ENCODE peak calls at places on chromosome 19, in seven cellular contexts. I, Q, C, B, R, T and E are unnamed samples.

GRCh38 chr19:18743281-18743825 is 47.8 kb downstream of the COMP start:
- DNase-seq in I (peak), Q (peak), C (peak), B (no peak), R (no peak), T (no peak), E (no peak)

GRCh38 chr19:18432275-18433038 is 5.5 kb downstream of the ISYNA1 start:
- DNase-seq in I (no peak), Q (no peak), C (no peak), B (no peak), R (no peak), T (no peak), E (no peak)

GRCh38 chr19:54952591-54953344 is 5.4 kb upstream of the NLRP7 start:
- DNase-seq in I (peak), Q (peak), C (no peak), B (no peak), R (no peak), T (no peak), E (no peak)

GRCh38 chr19:17735410-17735809 is 15.9 kb upstream of the FCHO1 start:
- DNase-seq in I (no peak), Q (no peak), C (no peak), B (no peak), R (no peak), T (no peak), E (no peak)

GRCh38 chr19:49106648-49107135 is 7.5 kb upstream of the LIN7B start:
- DNase-seq in I (peak), Q (peak), C (peak), B (peak), R (no peak), T (no peak), E (no peak)

GRCh38 chr19:23116802-23117571 is at the start of gene ZNF730:
- DNase-seq in I (peak), Q (no peak), C (peak), B (peak), R (no peak), T (no peak), E (peak)

GRCh38 chr19:23916991-23917390 is 2.3 kb downstream of the ZNF726 start:
- DNase-seq in I (no peak), Q (no peak), C (peak), B (no peak), R (no peak), T (no peak), E (no peak)

GRCh38 chr19:35545855-35546381 is 492 bp downstream of the TMEM147 start:
- DNase-seq in I (no peak), Q (peak), C (no peak), B (no peak), R (no peak), T (no peak), E (no peak)

GRCh38 chr19:18453269-18454024 is 15.5 kb upstream of the ISYNA1 start:
- DNase-seq in I (no peak), Q (no peak), C (peak), B (no peak), R (no peak), T (no peak), E (no peak)

GRCh38 chr19:8477889-8478288 is 24.6 kb downstream of the PRAM1 start:
- DNase-seq in I (no peak), Q (no peak), C (no peak), B (no peak), R (no peak), T (no peak), E (no peak)

GRCh38 chr19:7943444-7944176 is at the start of gene TIMM44:
- DNase-seq in I (peak), Q (peak), C (peak), B (peak), R (peak), T (peak), E (peak)

GRCh38 chr19:5987077-5987818 is 9.3 kb upstream of the RANBP3 start:
- DNase-seq in I (peak), Q (peak), C (peak), B (peak), R (no peak), T (peak), E (peak)

GRCh38 chr19:10209305-10209704 is 14.6 kb upstream of the DNMT1 start:
- DNase-seq in I (no peak), Q (no peak), C (peak), B (no peak), R (no peak), T (no peak), E (no peak)

GRCh38 chr19:55406869-55407624 is 541 bp downstream of the UBE2S start:
- DNase-seq in I (peak), Q (peak), C (no peak), B (no peak), R (no peak), T (no peak), E (no peak)

GRCh38 chr19:1131718-1132552 is 28.1 kb downstream of the GPX4 start:
- DNase-seq in I (peak), Q (peak), C (peak), B (no peak), R (peak), T (peak), E (peak)

GRCh38 chr19:29569038-29569911 is 36.8 kb upstream of the POP4 start:
- DNase-seq in I (no peak), Q (no peak), C (no peak), B (no peak), R (no peak), T (no peak), E (no peak)

GRCh38 chr19:10332158-10332964 is 968 bp downstream of the RAVER1 start:
- DNase-seq in I (no peak), Q (peak), C (no peak), B (no peak), R (no peak), T (no peak), E (no peak)

GRCh38 chr19:13103961-13104847 is 1.5 kb upstream of the LYL1 start:
- DNase-seq in I (peak), Q (no peak), C (no peak), B (peak), R (no peak), T (no peak), E (no peak)

GRCh38 chr19:42540071-42540553 is 11.8 kb upstream of the CEACAM1 start:
- DNase-seq in I (no peak), Q (no peak), C (no peak), B (peak), R (no peak), T (no peak), E (no peak)

GRCh38 chr19:40255619-40256166 is 29.2 kb upstream of the CCNP start:
- DNase-seq in I (no peak), Q (no peak), C (no peak), B (no peak), R (no peak), T (no peak), E (no peak)
- H3K4me3 ChIP-seq in I (no peak), Q (no peak), C (no peak), B (no peak), R (no peak), T (no peak), E (no peak)

GRCh38 chr19:58519355-58520256 is at the start of gene ZBTB45:
- DNase-seq in I (peak), Q (peak), C (peak), B (peak), R (peak), T (peak), E (peak)

GRCh38 chr19:58516964-58517833 is 2.4 kb downstream of the ZBTB45 start:
- DNase-seq in I (no peak), Q (no peak), C (no peak), B (no peak), R (no peak), T (no peak), E (no peak)

GRCh38 chr19:58518261-58519086 is 1.1 kb downstream of the ZBTB45 start:
- DNase-seq in I (no peak), Q (no peak), C (no peak), B (no peak), R (no peak), T (no peak), E (no peak)

GRCh38 chr19:58520257-58520599 is 618 bp upstream of the ZBTB45 start:
- DNase-seq in I (no peak), Q (no peak), C (no peak), B (no peak), R (no peak), T (no peak), E (no peak)

DNA sequence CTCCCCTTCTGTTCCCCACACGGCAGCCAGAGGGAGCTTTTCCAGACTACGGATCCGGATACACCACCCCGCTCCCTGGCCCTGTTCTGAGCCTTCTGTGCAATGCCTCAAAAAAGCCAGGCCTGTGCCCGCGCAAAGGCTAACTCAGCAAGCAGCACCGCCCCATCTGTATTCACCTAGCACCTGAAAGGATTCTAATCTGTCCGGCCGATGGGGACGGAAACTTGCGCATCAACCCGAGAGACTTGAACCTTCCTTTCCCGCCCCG is 589 bp downstream of the ZBTB45 start:
- DNase-seq in I (peak), Q (peak), C (peak), B (peak), R (no peak), T (no peak), E (no peak)
- TF ChIP-seq CTCF in I (peak), Q (peak), C (peak), B (peak), R (no peak), T (no peak), E (peak)

GRCh38 chr19:33865306-33865705 is 68.6 kb downstream of the KCTD15 start:
- DNase-seq in I (no peak), Q (no peak), C (no peak), B (no peak), R (no peak), T (no peak), E (no peak)

GRCh38 chr19:33871605-33872004 is 74.9 kb downstream of the KCTD15 start:
- DNase-seq in I (no peak), Q (no peak), C (no peak), B (no peak), R (no peak), T (no peak), E (no peak)

GRCh38 chr19:33866696-33867095 is 70.0 kb downstream of the KCTD15 start:
- DNase-seq in I (no peak), Q (no peak), C (no peak), B (no peak), R (no peak), T (no peak), E (no peak)

GRCh38 chr19:33868076-33868735 is 71.5 kb downstream of the KCTD15 start:
- DNase-seq in I (peak), Q (no peak), C (no peak), B (no peak), R (no peak), T (no peak), E (no peak)

GRCh38 chr19:33868821-33869412 is 72.2 kb downstream of the KCTD15 start:
- DNase-seq in I (peak), Q (peak), C (no peak), B (peak), R (no peak), T (no peak), E (no peak)
- H3K4me3 ChIP-seq in I (no peak), Q (no peak), C (no peak), B (no peak), R (peak), T (peak), E (no peak)

DNA sequence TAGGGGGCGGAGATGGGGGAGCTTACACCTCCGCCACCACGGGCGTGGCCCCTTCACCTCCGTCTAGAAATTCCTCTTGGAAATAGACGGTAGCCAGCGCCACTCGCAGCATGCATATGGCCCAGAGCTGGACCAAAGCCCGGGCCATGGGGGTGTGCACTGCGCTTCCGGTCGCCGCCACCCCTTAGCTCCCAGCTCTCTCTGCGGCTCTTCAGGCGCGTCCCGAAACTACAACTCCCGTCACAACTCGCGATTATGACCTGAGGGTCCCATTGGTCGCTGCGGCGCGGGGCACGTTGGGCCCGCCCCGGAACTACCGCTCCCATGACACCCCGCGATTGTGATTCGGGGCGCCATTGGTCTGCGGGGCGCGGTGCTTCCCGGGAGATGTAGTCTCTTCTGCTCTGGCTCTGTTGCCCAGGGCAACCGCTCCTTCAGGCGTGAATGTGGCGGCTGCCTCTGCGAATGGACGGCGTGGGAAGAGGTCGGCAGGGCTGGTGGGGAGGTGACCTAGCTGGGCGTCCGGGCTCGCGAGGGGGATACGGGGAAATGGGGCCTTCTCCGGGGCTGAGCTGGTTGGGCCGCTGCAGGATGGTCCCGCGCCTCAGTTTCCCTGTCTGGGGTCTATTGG is at the start of the genes C19orf44 and CALR3:
- DNase-seq in I (peak), Q (peak), C (peak), B (peak), R (peak), T (peak), E (peak)
- TF ChIP-seq CTCF in I (no peak), Q (no peak), C (peak), B (no peak), R (peak), T (no peak), E (no peak)